ENCODE peak calls at places on chromosomes 6 and 20, in eight cellular contexts. One of them, this sample, is unnamed.
A peak's percentile ranks its signal among the peaks of the same experiment; 100 is the strongest.

GRCh38 chr6:87791029-87791428 is 89.0 kb upstream of the AKIRIN2 start:
- DNase-seq in Caco-2: no peak
- DNase-seq in neuronal stem cell: no peak
- DNase-seq in CD8-positive, alpha-beta T cell: no peak
- DNase-seq in neural progenitor cell: no peak
- DNase-seq in right lobe of liver: no peak
- DNase-seq in tibial nerve: no peak
- DNase-seq in upper lobe of right lung: no peak
- DNase-seq in this sample: no peak

GRCh38 chr20:45860573-45861011 is 3.2 kb downstream of the ZSWIM3 start:
- DNase-seq in right lobe of liver: no peak
- DNase-seq in neuronal stem cell: no peak
- DNase-seq in upper lobe of right lung: no peak
- DNase-seq in neural progenitor cell: no peak
- DNase-seq in CD8-positive, alpha-beta T cell: no peak
- DNase-seq in tibial nerve: no peak
- DNase-seq in Caco-2: no peak
- DNase-seq in this sample: no peak

GRCh38 chr6:38024908-38025307 is 205.4 kb downstream of the ZFAND3 start:
- DNase-seq in neuronal stem cell: no peak
- DNase-seq in Caco-2: no peak
- DNase-seq in right lobe of liver: no peak
- DNase-seq in tibial nerve: no peak
- DNase-seq in CD8-positive, alpha-beta T cell: no peak
- DNase-seq in upper lobe of right lung: no peak
- DNase-seq in neural progenitor cell: no peak
- DNase-seq in this sample: no peak

GRCh38 chr6:143592335-143592734 is 80.8 kb upstream of the FUCA2 start:
- DNase-seq in CD8-positive, alpha-beta T cell: no peak
- DNase-seq in right lobe of liver: no peak
- DNase-seq in Caco-2: no peak
- DNase-seq in neuronal stem cell: no peak
- DNase-seq in neural progenitor cell: peak; percentile 69
- DNase-seq in tibial nerve: no peak
- DNase-seq in upper lobe of right lung: no peak
- DNase-seq in this sample: no peak

GRCh38 chr20:61192254-61192950 is 59.7 kb upstream of the CDH4 start:
- DNase-seq in upper lobe of right lung: no peak
- DNase-seq in Caco-2: no peak
- DNase-seq in tibial nerve: no peak
- DNase-seq in right lobe of liver: peak; percentile 44
- DNase-seq in CD8-positive, alpha-beta T cell: no peak
- DNase-seq in neuronal stem cell: no peak
- DNase-seq in neural progenitor cell: no peak
- DNase-seq in this sample: no peak

GRCh38 chr20:4192378-4193048 is 177.2 kb upstream of the RNF24 start:
- DNase-seq in tibial nerve: no peak
- DNase-seq in upper lobe of right lung: peak; percentile 37
- DNase-seq in neuronal stem cell: no peak
- DNase-seq in neural progenitor cell: no peak
- DNase-seq in right lobe of liver: no peak
- DNase-seq in CD8-positive, alpha-beta T cell: no peak
- DNase-seq in Caco-2: no peak
- DNase-seq in this sample: no peak

GRCh38 chr6:149319413-149319812 is 1.9 kb downstream of the TAB2 start:
- DNase-seq in Caco-2: no peak
- DNase-seq in CD8-positive, alpha-beta T cell: no peak
- DNase-seq in neural progenitor cell: no peak
- DNase-seq in neuronal stem cell: no peak
- DNase-seq in right lobe of liver: no peak
- DNase-seq in tibial nerve: no peak
- DNase-seq in upper lobe of right lung: no peak
- DNase-seq in this sample: no peak

GRCh38 chr6:167907837-167908681 is 81.3 kb downstream of the AFDN start:
- DNase-seq in neural progenitor cell: no peak
- DNase-seq in neuronal stem cell: no peak
- DNase-seq in Caco-2: no peak
- DNase-seq in right lobe of liver: no peak
- DNase-seq in CD8-positive, alpha-beta T cell: no peak
- DNase-seq in tibial nerve: peak; percentile 57
- DNase-seq in upper lobe of right lung: no peak
- DNase-seq in this sample: no peak

GRCh38 chr20:57260959-57261357 is 5.5 kb downstream of the BMP7 start:
- DNase-seq in neuronal stem cell: no peak
- DNase-seq in CD8-positive, alpha-beta T cell: no peak
- DNase-seq in right lobe of liver: no peak
- DNase-seq in tibial nerve: no peak
- DNase-seq in Caco-2: no peak
- DNase-seq in upper lobe of right lung: no peak
- DNase-seq in neural progenitor cell: peak; percentile 41
- DNase-seq in this sample: no peak

GRCh38 chr6:153043719-153044118 is 41.2 kb upstream of the MTRF1L start:
- DNase-seq in upper lobe of right lung: no peak
- DNase-seq in CD8-positive, alpha-beta T cell: no peak
- DNase-seq in right lobe of liver: no peak
- DNase-seq in tibial nerve: no peak
- DNase-seq in neural progenitor cell: no peak
- DNase-seq in Caco-2: no peak
- DNase-seq in neuronal stem cell: no peak
- DNase-seq in this sample: no peak

GRCh38 chr6:146955570-146955969 is 248.6 kb upstream of the STXBP5 start:
- DNase-seq in upper lobe of right lung: no peak
- DNase-seq in tibial nerve: no peak
- DNase-seq in Caco-2: no peak
- DNase-seq in neuronal stem cell: no peak
- DNase-seq in neural progenitor cell: no peak
- DNase-seq in right lobe of liver: no peak
- DNase-seq in CD8-positive, alpha-beta T cell: no peak
- DNase-seq in this sample: no peak

GRCh38 chr6:142842423-142843261 is 102.3 kb downstream of the HIVEP2 start:
- DNase-seq in right lobe of liver: no peak
- DNase-seq in neuronal stem cell: no peak
- DNase-seq in Caco-2: no peak
- DNase-seq in upper lobe of right lung: no peak
- DNase-seq in tibial nerve: no peak
- DNase-seq in CD8-positive, alpha-beta T cell: no peak
- DNase-seq in neural progenitor cell: no peak
- DNase-seq in this sample: no peak

GRCh38 chr6:44203955-44204354 is 12.8 kb upstream of the MYMX start:
- DNase-seq in neuronal stem cell: no peak
- DNase-seq in neural progenitor cell: no peak
- DNase-seq in CD8-positive, alpha-beta T cell: no peak
- DNase-seq in right lobe of liver: no peak
- DNase-seq in tibial nerve: no peak
- DNase-seq in upper lobe of right lung: no peak
- DNase-seq in Caco-2: peak; percentile 80
- DNase-seq in this sample: no peak

GRCh38 chr20:56222201-56222600 is 26.3 kb upstream of the MC3R start:
- DNase-seq in CD8-positive, alpha-beta T cell: no peak
- DNase-seq in upper lobe of right lung: no peak
- DNase-seq in neuronal stem cell: no peak
- DNase-seq in neural progenitor cell: no peak
- DNase-seq in Caco-2: no peak
- DNase-seq in right lobe of liver: no peak
- DNase-seq in tibial nerve: no peak
- DNase-seq in this sample: no peak

GRCh38 chr20:56222945-56223344 is 25.6 kb upstream of the MC3R start:
- DNase-seq in upper lobe of right lung: no peak
- DNase-seq in tibial nerve: no peak
- DNase-seq in CD8-positive, alpha-beta T cell: no peak
- DNase-seq in neuronal stem cell: no peak
- DNase-seq in neural progenitor cell: no peak
- DNase-seq in right lobe of liver: no peak
- DNase-seq in Caco-2: no peak
- DNase-seq in this sample: no peak

GRCh38 chr20:56215115-56215514 is 33.4 kb upstream of the MC3R start:
- DNase-seq in neural progenitor cell: no peak
- DNase-seq in Caco-2: no peak
- DNase-seq in upper lobe of right lung: no peak
- DNase-seq in right lobe of liver: no peak
- DNase-seq in tibial nerve: no peak
- DNase-seq in CD8-positive, alpha-beta T cell: no peak
- DNase-seq in neuronal stem cell: no peak
- DNase-seq in this sample: no peak

GRCh38 chr20:56223352-56223751 is 25.2 kb upstream of the MC3R start:
- DNase-seq in right lobe of liver: no peak
- DNase-seq in upper lobe of right lung: no peak
- DNase-seq in tibial nerve: no peak
- DNase-seq in neuronal stem cell: no peak
- DNase-seq in Caco-2: no peak
- DNase-seq in neural progenitor cell: no peak
- DNase-seq in CD8-positive, alpha-beta T cell: no peak
- DNase-seq in this sample: peak; percentile 95

GRCh38 chr20:56217820-56218219 is 30.7 kb upstream of the MC3R start:
- DNase-seq in right lobe of liver: no peak
- DNase-seq in neural progenitor cell: peak; percentile 27
- DNase-seq in Caco-2: no peak
- DNase-seq in neuronal stem cell: no peak
- DNase-seq in CD8-positive, alpha-beta T cell: no peak
- DNase-seq in tibial nerve: no peak
- DNase-seq in upper lobe of right lung: no peak
- DNase-seq in this sample: no peak
- H3K9me3 ChIP-seq in right lobe of liver: no peaks in the 10 kb centered on the region
- H3K9me3 ChIP-seq in neural progenitor cell: no peaks in the 10 kb centered on the region
- H3K9me3 ChIP-seq in Caco-2: peaks cover 11% of the 10 kb centered on the region
- H3K9me3 ChIP-seq in neuronal stem cell: peaks cover 8% of the 10 kb centered on the region
- H3K9me3 ChIP-seq in CD8-positive, alpha-beta T cell: no peaks in the 10 kb centered on the region
- H3K9me3 ChIP-seq in tibial nerve: peaks cover 14% of the 10 kb centered on the region
- H3K9me3 ChIP-seq in upper lobe of right lung: no peaks in the 10 kb centered on the region
- H3K9me3 ChIP-seq in this sample: peaks cover 11% of the 10 kb centered on the region

GRCh38 chr6:39430446-39430845 is 107.9 kb upstream of the KCNK16 start:
- DNase-seq in neuronal stem cell: no peak
- DNase-seq in Caco-2: no peak
- DNase-seq in CD8-positive, alpha-beta T cell: no peak
- DNase-seq in right lobe of liver: no peak
- DNase-seq in tibial nerve: no peak
- DNase-seq in neural progenitor cell: no peak
- DNase-seq in upper lobe of right lung: no peak
- DNase-seq in this sample: no peak

GRCh38 chr6:39430968-39431523 is 108.5 kb upstream of the KCNK16 start:
- DNase-seq in right lobe of liver: no peak
- DNase-seq in neuronal stem cell: no peak
- DNase-seq in neural progenitor cell: peak; percentile 29
- DNase-seq in upper lobe of right lung: peak; percentile 80
- DNase-seq in CD8-positive, alpha-beta T cell: no peak
- DNase-seq in tibial nerve: no peak
- DNase-seq in Caco-2: peak; percentile 34
- DNase-seq in this sample: no peak

GRCh38 chr6:39433630-39434029 is 111.1 kb upstream of the KCNK16 start:
- DNase-seq in upper lobe of right lung: no peak
- DNase-seq in CD8-positive, alpha-beta T cell: no peak
- DNase-seq in neuronal stem cell: no peak
- DNase-seq in right lobe of liver: no peak
- DNase-seq in tibial nerve: no peak
- DNase-seq in Caco-2: no peak
- DNase-seq in neural progenitor cell: no peak
- DNase-seq in this sample: no peak

GRCh38 chr6:39428152-39428551 is 105.7 kb upstream of the KCNK16 start:
- DNase-seq in upper lobe of right lung: no peak
- DNase-seq in tibial nerve: no peak
- DNase-seq in neuronal stem cell: no peak
- DNase-seq in CD8-positive, alpha-beta T cell: no peak
- DNase-seq in right lobe of liver: no peak
- DNase-seq in neural progenitor cell: no peak
- DNase-seq in Caco-2: no peak
- DNase-seq in this sample: no peak

GRCh38 chr6:39432311-39433025 is 110.0 kb upstream of the KCNK16 start:
- DNase-seq in right lobe of liver: no peak
- DNase-seq in neural progenitor cell: no peak
- DNase-seq in tibial nerve: no peak
- DNase-seq in upper lobe of right lung: no peak
- DNase-seq in CD8-positive, alpha-beta T cell: no peak
- DNase-seq in neuronal stem cell: no peak
- DNase-seq in Caco-2: no peak
- DNase-seq in this sample: no peak
- H3K9me3 ChIP-seq in right lobe of liver: no peaks in the 10 kb centered on the region
- H3K9me3 ChIP-seq in neural progenitor cell: peaks cover 6% of the 10 kb centered on the region
- H3K9me3 ChIP-seq in tibial nerve: peaks cover 3% of the 10 kb centered on the region
- H3K9me3 ChIP-seq in upper lobe of right lung: no peaks in the 10 kb centered on the region
- H3K9me3 ChIP-seq in CD8-positive, alpha-beta T cell: no peaks in the 10 kb centered on the region
- H3K9me3 ChIP-seq in neuronal stem cell: no peaks in the 10 kb centered on the region
- H3K9me3 ChIP-seq in Caco-2: peaks cover 5% of the 10 kb centered on the region
- H3K9me3 ChIP-seq in this sample: peaks cover 5% of the 10 kb centered on the region

GRCh38 chr20:55978550-55978949 is 26.8 kb downstream of the CBLN4 start:
- DNase-seq in neuronal stem cell: no peak
- DNase-seq in right lobe of liver: no peak
- DNase-seq in Caco-2: no peak
- DNase-seq in CD8-positive, alpha-beta T cell: no peak
- DNase-seq in upper lobe of right lung: no peak
- DNase-seq in neural progenitor cell: no peak
- DNase-seq in tibial nerve: no peak
- DNase-seq in this sample: no peak

GRCh38 chr20:55977723-55978481 is 27.4 kb downstream of the CBLN4 start:
- DNase-seq in right lobe of liver: no peak
- DNase-seq in tibial nerve: no peak
- DNase-seq in Caco-2: no peak
- DNase-seq in neuronal stem cell: no peak
- DNase-seq in CD8-positive, alpha-beta T cell: no peak
- DNase-seq in upper lobe of right lung: peak; percentile 69
- DNase-seq in neural progenitor cell: no peak
- DNase-seq in this sample: no peak

GRCh38 chr20:55974491-55975202 is 30.7 kb downstream of the CBLN4 start:
- DNase-seq in CD8-positive, alpha-beta T cell: no peak
- DNase-seq in upper lobe of right lung: no peak
- DNase-seq in neuronal stem cell: no peak
- DNase-seq in neural progenitor cell: no peak
- DNase-seq in Caco-2: no peak
- DNase-seq in right lobe of liver: peak; percentile 29
- DNase-seq in tibial nerve: no peak
- DNase-seq in this sample: no peak
- H3K9me3 ChIP-seq in CD8-positive, alpha-beta T cell: no peaks in the 10 kb centered on the region
- H3K9me3 ChIP-seq in upper lobe of right lung: no peaks in the 10 kb centered on the region
- H3K9me3 ChIP-seq in neuronal stem cell: peaks cover 6% of the 10 kb centered on the region
- H3K9me3 ChIP-seq in neural progenitor cell: peaks cover 4% of the 10 kb centered on the region
- H3K9me3 ChIP-seq in Caco-2: no peaks in the 10 kb centered on the region
- H3K9me3 ChIP-seq in right lobe of liver: no peaks in the 10 kb centered on the region
- H3K9me3 ChIP-seq in tibial nerve: no peaks in the 10 kb centered on the region
- H3K9me3 ChIP-seq in this sample: no peaks in the 10 kb centered on the region

DNA sequence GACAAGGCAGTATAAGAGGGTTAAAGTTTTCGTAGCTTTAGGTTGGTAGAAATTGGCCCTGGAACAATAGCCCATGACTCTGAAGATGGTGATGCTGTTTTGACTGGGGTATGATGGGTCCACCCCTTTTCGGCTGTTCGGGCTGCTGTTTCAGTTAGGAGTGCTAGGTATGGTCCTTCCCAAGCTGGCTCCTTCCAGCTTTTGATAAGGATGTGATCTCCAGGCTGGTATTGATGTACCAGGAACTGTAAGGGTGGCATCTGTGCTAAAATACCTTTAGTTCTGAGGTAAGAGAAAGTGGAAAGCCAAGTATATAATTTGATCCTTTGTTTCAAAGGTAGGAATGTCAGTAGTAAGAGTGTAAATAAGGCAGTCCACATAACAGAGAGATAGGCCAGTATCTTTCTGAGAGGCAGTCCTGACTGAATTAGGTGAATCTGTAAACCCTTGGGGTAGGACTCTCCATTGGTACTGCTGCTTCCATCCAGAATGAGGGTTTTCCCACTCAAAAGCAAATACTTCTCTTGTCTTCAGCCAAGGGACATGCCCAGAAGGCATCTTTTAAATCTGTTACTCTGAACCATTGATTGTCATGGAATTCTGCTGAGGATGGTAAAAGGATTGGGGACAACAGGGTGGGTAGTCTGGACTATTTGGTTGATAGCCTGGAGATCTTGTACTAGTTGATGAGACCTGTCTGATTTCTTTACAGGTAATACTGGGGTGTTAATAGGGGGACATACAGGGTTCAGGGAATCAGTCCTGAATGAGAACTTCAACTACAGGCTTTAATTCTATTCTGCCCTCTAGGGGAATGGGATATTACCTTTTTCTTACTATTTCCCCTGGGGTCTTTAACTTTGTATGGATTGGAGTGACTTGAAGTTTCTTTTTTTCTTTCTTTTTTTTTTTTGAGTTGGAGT is 6.1 kb upstream of the ZNFX1 start:
- DNase-seq in neuronal stem cell: no peak
- DNase-seq in right lobe of liver: no peak
- DNase-seq in CD8-positive, alpha-beta T cell: no peak
- DNase-seq in tibial nerve: no peak
- DNase-seq in Caco-2: peak; percentile 63
- DNase-seq in neural progenitor cell: no peak
- DNase-seq in upper lobe of right lung: no peak
- DNase-seq in this sample: no peak
- H3K9me3 ChIP-seq in neuronal stem cell: peaks cover 66% of the 10 kb centered on the region
- H3K9me3 ChIP-seq in right lobe of liver: peaks cover 15% of the 10 kb centered on the region
- H3K9me3 ChIP-seq in CD8-positive, alpha-beta T cell: peaks cover 59% of the 10 kb centered on the region
- H3K9me3 ChIP-seq in tibial nerve: peaks cover 70% of the 10 kb centered on the region
- H3K9me3 ChIP-seq in Caco-2: peaks cover 75% of the 10 kb centered on the region
- H3K9me3 ChIP-seq in neural progenitor cell: no peaks in the 10 kb centered on the region
- H3K9me3 ChIP-seq in upper lobe of right lung: peaks cover 29% of the 10 kb centered on the region
- H3K9me3 ChIP-seq in this sample: peaks cover 30% of the 10 kb centered on the region